ENCODE peak calls at places on chromosomes 16 and 17, in ten cellular contexts. One of them, this sample, is unnamed.

GRCh38 chr16:50195276-50195675 is 42.2 kb downstream of the TENT4B start:
- DNase-seq in GM19239: no peak
- DNase-seq in hepatocyte: no peak
- DNase-seq in ACHN: peak
- DNase-seq in hepatic stellate cell: no peak
- DNase-seq in A172: peak
- DNase-seq in neural progenitor cell: no peak
- DNase-seq in activated CD8-positive, alpha-beta memory T cell treated with anti-CD3 and anti-CD28 coated beads for 1 hour: no peak
- DNase-seq in AG10803: peak
- DNase-seq in colonic mucosa: no peak
- DNase-seq in this sample: no peak

GRCh38 chr17:66309793-66310192 is 7.4 kb downstream of the PRKCA start:
- DNase-seq in GM19239: no peak
- DNase-seq in hepatocyte: no peak
- DNase-seq in ACHN: no peak
- DNase-seq in hepatic stellate cell: no peak
- DNase-seq in A172: no peak
- DNase-seq in neural progenitor cell: no peak
- DNase-seq in activated CD8-positive, alpha-beta memory T cell treated with anti-CD3 and anti-CD28 coated beads for 1 hour: no peak
- DNase-seq in AG10803: no peak
- DNase-seq in colonic mucosa: no peak
- DNase-seq in this sample: no peak

GRCh38 chr17:12107905-12108304 is 87.2 kb downstream of the MAP2K4 start:
- DNase-seq in GM19239: no peak
- DNase-seq in hepatocyte: no peak
- DNase-seq in ACHN: no peak
- DNase-seq in hepatic stellate cell: no peak
- DNase-seq in A172: no peak
- DNase-seq in neural progenitor cell: no peak
- DNase-seq in activated CD8-positive, alpha-beta memory T cell treated with anti-CD3 and anti-CD28 coated beads for 1 hour: no peak
- DNase-seq in AG10803: peak
- DNase-seq in colonic mucosa: no peak
- DNase-seq in this sample: no peak

GRCh38 chr16:16025214-16025968 is 76.0 kb downstream of the ABCC1 start:
- DNase-seq in GM19239: peak
- DNase-seq in hepatocyte: no peak
- DNase-seq in ACHN: no peak
- DNase-seq in hepatic stellate cell: peak
- DNase-seq in A172: peak
- DNase-seq in neural progenitor cell: peak
- DNase-seq in activated CD8-positive, alpha-beta memory T cell treated with anti-CD3 and anti-CD28 coated beads for 1 hour: no peak
- DNase-seq in AG10803: peak
- DNase-seq in colonic mucosa: no peak
- DNase-seq in this sample: no peak

GRCh38 chr17:3759597-3760216 is 36.0 kb downstream of the HASPIN start:
- DNase-seq in GM19239: no peak
- DNase-seq in hepatocyte: no peak
- DNase-seq in ACHN: no peak
- DNase-seq in hepatic stellate cell: no peak
- DNase-seq in A172: no peak
- DNase-seq in neural progenitor cell: no peak
- DNase-seq in activated CD8-positive, alpha-beta memory T cell treated with anti-CD3 and anti-CD28 coated beads for 1 hour: no peak
- DNase-seq in AG10803: no peak
- DNase-seq in colonic mucosa: no peak
- DNase-seq in this sample: no peak

GRCh38 chr16:54886078-54886477 is 44.6 kb upstream of the IRX5 start:
- DNase-seq in GM19239: no peak
- DNase-seq in hepatocyte: no peak
- DNase-seq in ACHN: no peak
- DNase-seq in hepatic stellate cell: no peak
- DNase-seq in A172: no peak
- DNase-seq in neural progenitor cell: no peak
- DNase-seq in activated CD8-positive, alpha-beta memory T cell treated with anti-CD3 and anti-CD28 coated beads for 1 hour: no peak
- DNase-seq in AG10803: no peak
- DNase-seq in colonic mucosa: no peak
- DNase-seq in this sample: no peak

GRCh38 chr16:2385441-2385840 is 43.8 kb upstream of the CCNF start:
- DNase-seq in GM19239: no peak
- DNase-seq in hepatocyte: peak
- DNase-seq in ACHN: peak
- DNase-seq in hepatic stellate cell: no peak
- DNase-seq in A172: peak
- DNase-seq in neural progenitor cell: no peak
- DNase-seq in activated CD8-positive, alpha-beta memory T cell treated with anti-CD3 and anti-CD28 coated beads for 1 hour: no peak
- DNase-seq in AG10803: no peak
- DNase-seq in colonic mucosa: no peak
- DNase-seq in this sample: no peak

GRCh38 chr17:60139438-60140285 is 10.1 kb upstream of the CA4 start:
- DNase-seq in GM19239: peak
- DNase-seq in hepatocyte: peak
- DNase-seq in ACHN: peak
- DNase-seq in hepatic stellate cell: peak
- DNase-seq in A172: no peak
- DNase-seq in neural progenitor cell: peak
- DNase-seq in activated CD8-positive, alpha-beta memory T cell treated with anti-CD3 and anti-CD28 coated beads for 1 hour: peak
- DNase-seq in AG10803: peak
- DNase-seq in colonic mucosa: peak
- DNase-seq in this sample: peak

GRCh38 chr17:48510761-48511604 is 19.8 kb downstream of the HOXB1 start:
- DNase-seq in GM19239: no peak
- DNase-seq in hepatocyte: no peak
- DNase-seq in ACHN: no peak
- DNase-seq in hepatic stellate cell: peak
- DNase-seq in A172: no peak
- DNase-seq in neural progenitor cell: no peak
- DNase-seq in activated CD8-positive, alpha-beta memory T cell treated with anti-CD3 and anti-CD28 coated beads for 1 hour: no peak
- DNase-seq in AG10803: peak
- DNase-seq in colonic mucosa: no peak
- DNase-seq in this sample: no peak

GRCh38 chr16:853306-853705 is 52.8 kb upstream of the GNG13 start:
- DNase-seq in GM19239: no peak
- DNase-seq in hepatocyte: no peak
- DNase-seq in ACHN: no peak
- DNase-seq in hepatic stellate cell: no peak
- DNase-seq in A172: no peak
- DNase-seq in neural progenitor cell: no peak
- DNase-seq in activated CD8-positive, alpha-beta memory T cell treated with anti-CD3 and anti-CD28 coated beads for 1 hour: no peak
- DNase-seq in AG10803: no peak
- DNase-seq in colonic mucosa: no peak
- DNase-seq in this sample: no peak

GRCh38 chr16:81956213-81956948 is 54.9 kb downstream of the SDR42E1 start:
- DNase-seq in GM19239: no peak
- DNase-seq in hepatocyte: no peak
- DNase-seq in ACHN: no peak
- DNase-seq in hepatic stellate cell: no peak
- DNase-seq in A172: no peak
- DNase-seq in neural progenitor cell: no peak
- DNase-seq in activated CD8-positive, alpha-beta memory T cell treated with anti-CD3 and anti-CD28 coated beads for 1 hour: no peak
- DNase-seq in AG10803: peak
- DNase-seq in colonic mucosa: no peak
- DNase-seq in this sample: peak

GRCh38 chr17:6423931-6424330 is 11.0 kb downstream of the AIPL1 start:
- DNase-seq in GM19239: no peak
- DNase-seq in hepatocyte: no peak
- DNase-seq in ACHN: no peak
- DNase-seq in hepatic stellate cell: no peak
- DNase-seq in A172: no peak
- DNase-seq in neural progenitor cell: no peak
- DNase-seq in activated CD8-positive, alpha-beta memory T cell treated with anti-CD3 and anti-CD28 coated beads for 1 hour: no peak
- DNase-seq in AG10803: no peak
- DNase-seq in colonic mucosa: no peak
- DNase-seq in this sample: no peak

GRCh38 chr17:45794840-45795239 is 10.7 kb downstream of the CRHR1 start:
- DNase-seq in GM19239: no peak
- DNase-seq in hepatocyte: no peak
- DNase-seq in ACHN: peak
- DNase-seq in hepatic stellate cell: no peak
- DNase-seq in A172: peak
- DNase-seq in neural progenitor cell: peak
- DNase-seq in activated CD8-positive, alpha-beta memory T cell treated with anti-CD3 and anti-CD28 coated beads for 1 hour: no peak
- DNase-seq in AG10803: no peak
- DNase-seq in colonic mucosa: no peak
- DNase-seq in this sample: no peak

GRCh38 chr16:86882586-86883280 is 304.4 kb downstream of the FOXL1 start:
- DNase-seq in GM19239: no peak
- DNase-seq in hepatocyte: peak
- DNase-seq in ACHN: peak
- DNase-seq in hepatic stellate cell: peak
- DNase-seq in A172: peak
- DNase-seq in neural progenitor cell: no peak
- DNase-seq in activated CD8-positive, alpha-beta memory T cell treated with anti-CD3 and anti-CD28 coated beads for 1 hour: no peak
- DNase-seq in AG10803: peak
- DNase-seq in colonic mucosa: no peak
- DNase-seq in this sample: no peak

GRCh38 chr16:70695351-70696070 is 9.7 kb upstream of the MTSS2 start:
- DNase-seq in GM19239: no peak
- DNase-seq in hepatocyte: no peak
- DNase-seq in ACHN: peak
- DNase-seq in hepatic stellate cell: no peak
- DNase-seq in A172: peak
- DNase-seq in neural progenitor cell: peak
- DNase-seq in activated CD8-positive, alpha-beta memory T cell treated with anti-CD3 and anti-CD28 coated beads for 1 hour: no peak
- DNase-seq in AG10803: peak
- DNase-seq in colonic mucosa: peak
- DNase-seq in this sample: no peak

GRCh38 chr16:23185661-23186060 is 3.1 kb downstream of the SCNN1G start:
- DNase-seq in GM19239: no peak
- DNase-seq in hepatocyte: no peak
- DNase-seq in ACHN: no peak
- DNase-seq in hepatic stellate cell: no peak
- DNase-seq in A172: no peak
- DNase-seq in neural progenitor cell: no peak
- DNase-seq in activated CD8-positive, alpha-beta memory T cell treated with anti-CD3 and anti-CD28 coated beads for 1 hour: no peak
- DNase-seq in AG10803: no peak
- DNase-seq in colonic mucosa: no peak
- DNase-seq in this sample: no peak

GRCh38 chr16:10256855-10257641 is 74.8 kb upstream of the GRIN2A start:
- DNase-seq in GM19239: peak
- DNase-seq in hepatocyte: peak
- DNase-seq in ACHN: peak
- DNase-seq in hepatic stellate cell: peak
- DNase-seq in A172: peak
- DNase-seq in neural progenitor cell: peak
- DNase-seq in activated CD8-positive, alpha-beta memory T cell treated with anti-CD3 and anti-CD28 coated beads for 1 hour: peak
- DNase-seq in AG10803: peak
- DNase-seq in colonic mucosa: peak
- DNase-seq in this sample: no peak

GRCh38 chr16:86661715-86662114 is 83.4 kb downstream of the FOXL1 start:
- DNase-seq in GM19239: no peak
- DNase-seq in hepatocyte: no peak
- DNase-seq in ACHN: no peak
- DNase-seq in hepatic stellate cell: no peak
- DNase-seq in A172: no peak
- DNase-seq in neural progenitor cell: no peak
- DNase-seq in activated CD8-positive, alpha-beta memory T cell treated with anti-CD3 and anti-CD28 coated beads for 1 hour: no peak
- DNase-seq in AG10803: peak
- DNase-seq in colonic mucosa: no peak
- DNase-seq in this sample: no peak

GRCh38 chr16:1080801-1081733 is 8.5 kb downstream of the SSTR5 start:
- DNase-seq in GM19239: no peak
- DNase-seq in hepatocyte: no peak
- DNase-seq in ACHN: no peak
- DNase-seq in hepatic stellate cell: no peak
- DNase-seq in A172: no peak
- DNase-seq in neural progenitor cell: no peak
- DNase-seq in activated CD8-positive, alpha-beta memory T cell treated with anti-CD3 and anti-CD28 coated beads for 1 hour: no peak
- DNase-seq in AG10803: no peak
- DNase-seq in colonic mucosa: no peak
- DNase-seq in this sample: no peak

GRCh38 chr17:58710948-58711552 is 18.6 kb downstream of the RAD51C start:
- DNase-seq in GM19239: no peak
- DNase-seq in hepatocyte: peak
- DNase-seq in ACHN: peak
- DNase-seq in hepatic stellate cell: peak
- DNase-seq in A172: peak
- DNase-seq in neural progenitor cell: peak
- DNase-seq in activated CD8-positive, alpha-beta memory T cell treated with anti-CD3 and anti-CD28 coated beads for 1 hour: peak
- DNase-seq in AG10803: peak
- DNase-seq in colonic mucosa: peak
- DNase-seq in this sample: peak

GRCh38 chr16:56161658-56162057 is 29.6 kb upstream of the GNAO1 start:
- DNase-seq in GM19239: no peak
- DNase-seq in hepatocyte: no peak
- DNase-seq in ACHN: no peak
- DNase-seq in hepatic stellate cell: no peak
- DNase-seq in A172: no peak
- DNase-seq in neural progenitor cell: no peak
- DNase-seq in activated CD8-positive, alpha-beta memory T cell treated with anti-CD3 and anti-CD28 coated beads for 1 hour: no peak
- DNase-seq in AG10803: no peak
- DNase-seq in colonic mucosa: no peak
- DNase-seq in this sample: no peak

GRCh38 chr17:4566785-4567184 is 6.4 kb upstream of the GGT6 start:
- DNase-seq in GM19239: no peak
- DNase-seq in hepatocyte: peak
- DNase-seq in ACHN: peak
- DNase-seq in hepatic stellate cell: peak
- DNase-seq in A172: peak
- DNase-seq in neural progenitor cell: peak
- DNase-seq in activated CD8-positive, alpha-beta memory T cell treated with anti-CD3 and anti-CD28 coated beads for 1 hour: no peak
- DNase-seq in AG10803: peak
- DNase-seq in colonic mucosa: peak
- DNase-seq in this sample: no peak

GRCh38 chr17:880074-880870 is 98.1 kb downstream of the MRM3 start:
- DNase-seq in GM19239: no peak
- DNase-seq in hepatocyte: no peak
- DNase-seq in ACHN: no peak
- DNase-seq in hepatic stellate cell: no peak
- DNase-seq in A172: peak
- DNase-seq in neural progenitor cell: no peak
- DNase-seq in activated CD8-positive, alpha-beta memory T cell treated with anti-CD3 and anti-CD28 coated beads for 1 hour: no peak
- DNase-seq in AG10803: no peak
- DNase-seq in colonic mucosa: no peak
- DNase-seq in this sample: no peak

GRCh38 chr17:81910840-81911276 is 341 bp downstream of the PCYT2 start:
- DNase-seq in GM19239: no peak
- DNase-seq in hepatocyte: peak
- DNase-seq in ACHN: peak
- DNase-seq in hepatic stellate cell: peak
- DNase-seq in A172: no peak
- DNase-seq in neural progenitor cell: peak
- DNase-seq in activated CD8-positive, alpha-beta memory T cell treated with anti-CD3 and anti-CD28 coated beads for 1 hour: no peak
- DNase-seq in AG10803: no peak
- DNase-seq in colonic mucosa: no peak
- DNase-seq in this sample: no peak

GRCh38 chr17:19410875-19411291 is at the start of gene RNF112:
- DNase-seq in GM19239: no peak
- DNase-seq in hepatocyte: peak
- DNase-seq in ACHN: no peak
- DNase-seq in hepatic stellate cell: peak
- DNase-seq in A172: peak
- DNase-seq in neural progenitor cell: peak
- DNase-seq in activated CD8-positive, alpha-beta memory T cell treated with anti-CD3 and anti-CD28 coated beads for 1 hour: no peak
- DNase-seq in AG10803: peak
- DNase-seq in colonic mucosa: no peak
- DNase-seq in this sample: no peak

GRCh38 chr16:60151987-60152386 is 1417.9 kb upstream of the GOT2 start:
- DNase-seq in GM19239: no peak
- DNase-seq in hepatocyte: peak
- DNase-seq in ACHN: no peak
- DNase-seq in hepatic stellate cell: no peak
- DNase-seq in A172: peak
- DNase-seq in neural progenitor cell: no peak
- DNase-seq in activated CD8-positive, alpha-beta memory T cell treated with anti-CD3 and anti-CD28 coated beads for 1 hour: no peak
- DNase-seq in AG10803: no peak
- DNase-seq in colonic mucosa: no peak
- DNase-seq in this sample: no peak

GRCh38 chr16:399278-400019 is 2.2 kb upstream of the DECR2 start:
- DNase-seq in GM19239: no peak
- DNase-seq in hepatocyte: no peak
- DNase-seq in ACHN: no peak
- DNase-seq in hepatic stellate cell: no peak
- DNase-seq in A172: no peak
- DNase-seq in neural progenitor cell: no peak
- DNase-seq in activated CD8-positive, alpha-beta memory T cell treated with anti-CD3 and anti-CD28 coated beads for 1 hour: no peak
- DNase-seq in AG10803: no peak
- DNase-seq in colonic mucosa: no peak
- DNase-seq in this sample: no peak

GRCh38 chr17:80191720-80192265 is 22.0 kb downstream of the CARD14 start:
- DNase-seq in GM19239: no peak
- DNase-seq in hepatocyte: no peak
- DNase-seq in ACHN: no peak
- DNase-seq in hepatic stellate cell: no peak
- DNase-seq in A172: no peak
- DNase-seq in neural progenitor cell: no peak
- DNase-seq in activated CD8-positive, alpha-beta memory T cell treated with anti-CD3 and anti-CD28 coated beads for 1 hour: no peak
- DNase-seq in AG10803: no peak
- DNase-seq in colonic mucosa: no peak
- DNase-seq in this sample: no peak

This sample was measured in omental fat pad.